ENCODE peak calls at places on chromosomes 5 and 9, in four cellular contexts. One of them, this sample, is unnamed.

GRCh38 chr5:166992874-166993722 is 1298.3 kb upstream of the WWC1 start:
- DNase-seq in heart left ventricle: no peak
- DNase-seq in fibroblast of lung: peak; percentile 64
- DNase-seq in mammary epithelial cell: no peak
- DNase-seq in this sample: no peak

GRCh38 chr5:115372121-115372520 is 75.7 kb upstream of the CCDC112 start:
- DNase-seq in heart left ventricle: no peak
- DNase-seq in fibroblast of lung: peak; percentile 61
- DNase-seq in mammary epithelial cell: peak; percentile 16
- DNase-seq in this sample: no peak

GRCh38 chr5:125659316-125660071 is 763.7 kb upstream of the GRAMD2B start:
- DNase-seq in heart left ventricle: no peak
- DNase-seq in fibroblast of lung: peak; percentile 78
- DNase-seq in mammary epithelial cell: no peak
- DNase-seq in this sample: peak; percentile 28

GRCh38 chr5:59126665-59127354 is 543.9 kb downstream of the RAB3C start:
- DNase-seq in heart left ventricle: no peak
- DNase-seq in fibroblast of lung: peak; percentile 66
- DNase-seq in mammary epithelial cell: no peak
- DNase-seq in this sample: no peak

GRCh38 chr9:35516481-35516880 is 26.6 kb downstream of the RUSC2 start:
- DNase-seq in heart left ventricle: no peak
- DNase-seq in fibroblast of lung: peak; percentile 92
- DNase-seq in mammary epithelial cell: peak; percentile 42
- DNase-seq in this sample: no peak

GRCh38 chr5:72347801-72348305 is 27.7 kb downstream of the PTCD2 start:
- DNase-seq in heart left ventricle: no peak
- DNase-seq in fibroblast of lung: peak; percentile 95
- DNase-seq in mammary epithelial cell: peak; percentile 86
- DNase-seq in this sample: peak; percentile 73

GRCh38 chr5:170508660-170509322 is 5.0 kb downstream of the KCNIP1 start:
- DNase-seq in heart left ventricle: no peak
- DNase-seq in fibroblast of lung: peak; percentile 35
- DNase-seq in mammary epithelial cell: no peak
- DNase-seq in this sample: no peak

GRCh38 chr9:85178486-85178885 is 509.0 kb downstream of the NTRK2 start:
- DNase-seq in heart left ventricle: no peak
- DNase-seq in fibroblast of lung: no peak
- DNase-seq in mammary epithelial cell: peak; percentile 47
- DNase-seq in this sample: no peak

GRCh38 chr5:11069041-11069440 is 308.0 kb upstream of the DAP start:
- DNase-seq in heart left ventricle: no peak
- DNase-seq in fibroblast of lung: peak; percentile 17
- DNase-seq in mammary epithelial cell: no peak
- DNase-seq in this sample: no peak

GRCh38 chr5:110194191-110194590 is 504.5 kb downstream of the MAN2A1 start:
- DNase-seq in heart left ventricle: no peak
- DNase-seq in fibroblast of lung: no peak
- DNase-seq in mammary epithelial cell: no peak
- DNase-seq in this sample: no peak

GRCh38 chr9:38445154-38446043 is 21.1 kb upstream of the IGFBPL1 start:
- DNase-seq in heart left ventricle: no peak
- DNase-seq in fibroblast of lung: no peak
- DNase-seq in mammary epithelial cell: no peak
- DNase-seq in this sample: no peak

GRCh38 chr5:891117-891836 is 1.3 kb downstream of the BRD9 start:
- DNase-seq in heart left ventricle: no peak
- DNase-seq in fibroblast of lung: peak; percentile 8
- DNase-seq in mammary epithelial cell: peak; percentile 75
- DNase-seq in this sample: no peak

GRCh38 chr5:39013938-39014337 is 60.3 kb downstream of the RICTOR start:
- DNase-seq in heart left ventricle: no peak
- DNase-seq in fibroblast of lung: peak; percentile 43
- DNase-seq in mammary epithelial cell: no peak
- DNase-seq in this sample: no peak

GRCh38 chr5:2991884-2992283 is 240.4 kb upstream of the IRX2 start:
- DNase-seq in heart left ventricle: no peak
- DNase-seq in fibroblast of lung: no peak
- DNase-seq in mammary epithelial cell: no peak
- DNase-seq in this sample: no peak

GRCh38 chr9:110180713-110181434 is 27.1 kb downstream of the C9orf152 start:
- DNase-seq in heart left ventricle: no peak
- DNase-seq in fibroblast of lung: peak; percentile 79
- DNase-seq in mammary epithelial cell: peak; percentile 68
- DNase-seq in this sample: peak; percentile 33

GRCh38 chr5:124263680-124264491 is 482.6 kb downstream of the ZNF608 start:
- DNase-seq in heart left ventricle: no peak
- DNase-seq in fibroblast of lung: no peak
- DNase-seq in mammary epithelial cell: no peak
- DNase-seq in this sample: no peak

GRCh38 chr9:107530682-107531081 is 41.1 kb upstream of the KLF4 start:
- DNase-seq in heart left ventricle: no peak
- DNase-seq in fibroblast of lung: no peak
- DNase-seq in mammary epithelial cell: no peak
- DNase-seq in this sample: no peak

GRCh38 chr9:104831681-104832080 is 67.8 kb downstream of the NIPSNAP3B start:
- DNase-seq in heart left ventricle: no peak
- DNase-seq in fibroblast of lung: peak; percentile 70
- DNase-seq in mammary epithelial cell: peak; percentile 86
- DNase-seq in this sample: no peak

GRCh38 chr5:15852217-15852616 is 327.4 kb downstream of the MARCHF11 start:
- DNase-seq in heart left ventricle: no peak
- DNase-seq in fibroblast of lung: no peak
- DNase-seq in mammary epithelial cell: no peak
- DNase-seq in this sample: no peak

GRCh38 chr5:98770158-98770910 is 3.1 kb upstream of the RGMB start:
- DNase-seq in heart left ventricle: peak; percentile 40
- DNase-seq in fibroblast of lung: peak; percentile 63
- DNase-seq in mammary epithelial cell: peak; percentile 28
- DNase-seq in this sample: no peak

GRCh38 chr9:34366365-34366764 is 10.3 kb downstream of the MYORG start:
- DNase-seq in heart left ventricle: no peak
- DNase-seq in fibroblast of lung: no peak
- DNase-seq in mammary epithelial cell: no peak
- DNase-seq in this sample: no peak
- H3K4me3 ChIP-seq in heart left ventricle: no peak overlapping the region
- H3K4me3 ChIP-seq in fibroblast of lung: no peak overlapping the region
- H3K4me3 ChIP-seq in mammary epithelial cell: no peak overlapping the region
- H3K4me3 ChIP-seq in this sample: no peak overlapping the region

GRCh38 chr5:169299651-169300467 is 1.1 kb downstream of the SLIT3 start:
- DNase-seq in heart left ventricle: no peak
- DNase-seq in fibroblast of lung: peak; percentile 37
- DNase-seq in mammary epithelial cell: peak; percentile 10
- DNase-seq in this sample: no peak

GRCh38 chr5:169300468-169301385 is at the start of gene SLIT3:
- DNase-seq in heart left ventricle: peak; percentile 77
- DNase-seq in fibroblast of lung: peak; percentile 88
- DNase-seq in mammary epithelial cell: peak; percentile 86
- DNase-seq in this sample: peak; percentile 33

GRCh38 chr5:169302046-169302445 is 1.1 kb upstream of the SLIT3 start:
- DNase-seq in heart left ventricle: no peak
- DNase-seq in fibroblast of lung: no peak
- DNase-seq in mammary epithelial cell: no peak
- DNase-seq in this sample: no peak

GRCh38 chr5:169302491-169303118 is 1.7 kb upstream of the SLIT3 start:
- DNase-seq in heart left ventricle: peak; percentile 65
- DNase-seq in fibroblast of lung: peak; percentile 70
- DNase-seq in mammary epithelial cell: peak; percentile 66
- DNase-seq in this sample: peak; percentile 45

GRCh38 chr5:169301386-169301930 is 519 bp upstream of the SLIT3 start:
- DNase-seq in heart left ventricle: no peak
- DNase-seq in fibroblast of lung: peak; percentile 23
- DNase-seq in mammary epithelial cell: no peak
- DNase-seq in this sample: no peak
- H3K4me3 ChIP-seq in heart left ventricle: no peak overlapping the region
- H3K4me3 ChIP-seq in fibroblast of lung: peak overlapping the region; percentile 17
- H3K4me3 ChIP-seq in mammary epithelial cell: peak overlapping the region; percentile 48
- H3K4me3 ChIP-seq in this sample: peak overlapping the region; percentile 26

GRCh38 chr9:122220673-122221222 is 8.0 kb downstream of the LHX6 start:
- DNase-seq in heart left ventricle: no peak
- DNase-seq in fibroblast of lung: no peak
- DNase-seq in mammary epithelial cell: no peak
- DNase-seq in this sample: no peak

GRCh38 chr9:122218885-122219855 is 9.6 kb downstream of the LHX6 start:
- DNase-seq in heart left ventricle: no peak
- DNase-seq in fibroblast of lung: no peak
- DNase-seq in mammary epithelial cell: no peak
- DNase-seq in this sample: no peak

GRCh38 chr9:122218070-122218884 is 10.5 kb downstream of the LHX6 start:
- DNase-seq in heart left ventricle: no peak
- DNase-seq in fibroblast of lung: no peak
- DNase-seq in mammary epithelial cell: no peak
- DNase-seq in this sample: no peak

GRCh38 chr9:122221223-122221811 is 7.4 kb downstream of the LHX6 start:
- DNase-seq in heart left ventricle: no peak
- DNase-seq in fibroblast of lung: no peak
- DNase-seq in mammary epithelial cell: no peak
- DNase-seq in this sample: no peak

GRCh38 chr9:122219856-122220672 is 8.7 kb downstream of the LHX6 start:
- DNase-seq in heart left ventricle: no peak
- DNase-seq in fibroblast of lung: no peak
- DNase-seq in mammary epithelial cell: no peak
- DNase-seq in this sample: no peak
- H3K4me3 ChIP-seq in heart left ventricle: no peak overlapping the region
- H3K4me3 ChIP-seq in fibroblast of lung: no peak overlapping the region
- H3K4me3 ChIP-seq in mammary epithelial cell: no peak overlapping the region
- H3K4me3 ChIP-seq in this sample: no peak overlapping the region

DNA sequence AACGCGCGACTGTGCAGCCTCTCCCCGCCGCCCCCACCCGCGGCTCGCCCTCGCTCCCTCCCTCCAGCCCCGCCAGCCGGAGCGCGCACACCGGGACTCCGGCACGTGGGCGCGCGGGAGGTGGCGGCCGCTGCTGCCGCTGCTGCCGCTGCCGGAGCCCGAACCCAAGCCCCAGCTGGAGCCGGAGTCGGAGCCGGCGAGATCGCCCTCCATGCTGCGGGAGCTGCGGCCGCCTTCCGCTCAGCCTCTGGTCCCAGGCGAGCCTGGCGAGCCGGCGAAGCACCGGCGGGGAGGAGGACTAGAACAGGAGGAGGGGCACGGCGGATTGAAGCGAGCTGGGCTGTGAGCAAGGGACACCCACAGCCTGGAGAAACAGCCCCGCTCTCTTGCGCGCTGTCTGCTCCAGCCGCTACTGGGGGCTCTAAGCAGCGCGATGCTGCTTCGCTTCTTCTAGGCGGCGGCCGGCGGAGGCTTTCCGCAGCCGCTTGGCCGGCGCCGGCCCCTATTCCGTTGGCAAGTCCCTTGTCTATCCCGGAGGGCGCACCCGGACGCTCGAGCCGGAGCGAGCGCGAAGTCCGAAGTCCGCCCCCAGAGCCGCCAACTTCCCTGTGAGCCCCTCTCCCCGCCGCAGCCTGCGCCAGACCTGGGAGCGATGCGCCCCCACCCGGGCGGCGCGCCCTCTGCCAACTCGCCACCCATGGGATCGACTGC is 598.7 kb upstream of the SGCD start:
- DNase-seq in heart left ventricle: peak; percentile 64
- DNase-seq in fibroblast of lung: peak; percentile 64
- DNase-seq in mammary epithelial cell: peak; percentile 34
- DNase-seq in this sample: peak; percentile 2
- H3K4me3 ChIP-seq in heart left ventricle: peak overlapping the region; percentile 43
- H3K4me3 ChIP-seq in fibroblast of lung: no peak overlapping the region
- H3K4me3 ChIP-seq in mammary epithelial cell: peak overlapping the region; percentile 30
- H3K4me3 ChIP-seq in this sample: peak overlapping the region; percentile 19

DNA sequence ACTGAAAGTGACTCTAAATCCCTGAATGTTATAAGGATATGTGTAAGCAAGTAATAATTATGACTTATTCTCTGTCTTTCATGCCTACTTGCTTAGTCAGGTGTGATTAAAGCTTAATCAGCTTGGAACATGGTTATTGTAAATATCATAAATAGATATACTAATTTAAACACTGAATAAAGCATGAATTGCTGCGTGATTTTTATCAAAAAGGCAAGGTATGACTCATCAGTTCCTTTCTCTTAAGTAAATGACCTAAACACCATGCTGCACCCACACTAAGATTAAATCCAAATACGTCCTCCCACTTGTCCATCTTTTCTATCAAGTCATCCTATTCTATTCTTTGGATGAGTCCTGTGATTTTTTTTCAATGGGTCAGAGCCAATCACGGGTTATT is 124.6 kb upstream of the MTAP start:
- DNase-seq in heart left ventricle: no peak
- DNase-seq in fibroblast of lung: peak; percentile 95
- DNase-seq in mammary epithelial cell: peak; percentile 97
- DNase-seq in this sample: peak; percentile 75
- H3K4me3 ChIP-seq in heart left ventricle: no peak overlapping the region
- H3K4me3 ChIP-seq in fibroblast of lung: peak overlapping the region; percentile 5
- H3K4me3 ChIP-seq in mammary epithelial cell: peak overlapping the region; percentile 45
- H3K4me3 ChIP-seq in this sample: no peak overlapping the region

GRCh38 chr5:138029944-138030343 is 2.9 kb downstream of the FAM13B start:
- DNase-seq in heart left ventricle: no peak
- DNase-seq in fibroblast of lung: no peak
- DNase-seq in mammary epithelial cell: no peak
- DNase-seq in this sample: no peak
- H3K4me3 ChIP-seq in heart left ventricle: no peak overlapping the region
- H3K4me3 ChIP-seq in fibroblast of lung: no peak overlapping the region
- H3K4me3 ChIP-seq in mammary epithelial cell: no peak overlapping the region
- H3K4me3 ChIP-seq in this sample: no peak overlapping the region

DNA sequence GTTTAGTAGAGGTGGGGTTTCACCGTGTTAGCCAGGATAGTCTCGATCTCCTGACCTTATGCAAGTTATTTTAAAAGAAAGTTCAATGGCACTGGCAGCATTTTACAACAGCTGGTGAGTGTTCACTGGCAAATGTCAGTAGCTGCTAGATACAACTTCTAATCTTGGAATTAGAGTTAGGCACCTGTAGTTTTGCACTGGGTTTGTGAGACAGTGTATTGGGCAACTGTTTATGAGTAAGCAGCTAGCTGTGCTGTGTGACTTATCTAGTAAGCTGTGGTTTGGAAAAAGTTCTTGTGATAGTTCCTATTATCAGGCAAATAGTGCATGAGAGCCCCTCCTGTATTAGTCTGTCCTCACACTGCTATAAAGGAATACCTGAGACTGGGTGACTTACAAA is 61.5 kb downstream of the UBE2QL1 start:
- DNase-seq in heart left ventricle: no peak
- DNase-seq in fibroblast of lung: no peak
- DNase-seq in mammary epithelial cell: peak; percentile 7
- DNase-seq in this sample: no peak
- H3K4me3 ChIP-seq in heart left ventricle: no peak overlapping the region
- H3K4me3 ChIP-seq in fibroblast of lung: no peak overlapping the region
- H3K4me3 ChIP-seq in mammary epithelial cell: no peak overlapping the region
- H3K4me3 ChIP-seq in this sample: no peak overlapping the region